ENCODE peak calls at places on chromosomes 11 and 22, in four cellular contexts. One of them, this sample, is unnamed.

GRCh38 chr11:113550179-113550578 is 75.0 kb upstream of the DRD2 start:
- DNase-seq in foreskin fibroblast: no peak
- DNase-seq in bronchial epithelial cell: no peak
- DNase-seq in T1000: no peak
- DNase-seq in this sample: no peak

GRCh38 chr22:23888615-23889401 is 5.4 kb upstream of the MIF start:
- DNase-seq in bronchial epithelial cell: no peak
- DNase-seq in foreskin fibroblast: peak
- DNase-seq in T1000: no peak
- DNase-seq in this sample: no peak

GRCh38 chr11:46144741-46145140 is 23.5 kb upstream of the PHF21A start:
- DNase-seq in T1000: no peak
- DNase-seq in bronchial epithelial cell: no peak
- DNase-seq in foreskin fibroblast: no peak
- DNase-seq in this sample: no peak

GRCh38 chr11:46356911-46357482 is 9.7 kb downstream of the DGKZ start:
- DNase-seq in bronchial epithelial cell: peak
- DNase-seq in T1000: no peak
- DNase-seq in foreskin fibroblast: peak
- DNase-seq in this sample: no peak

GRCh38 chr22:20062766-20063083 is 17.3 kb upstream of the DGCR8 start:
- DNase-seq in foreskin fibroblast: peak
- DNase-seq in T1000: no peak
- DNase-seq in bronchial epithelial cell: peak
- DNase-seq in this sample: no peak

GRCh38 chr11:1847941-1848639 is 4.8 kb upstream of the LSP1 start:
- DNase-seq in T1000: no peak
- DNase-seq in foreskin fibroblast: no peak
- DNase-seq in bronchial epithelial cell: no peak
- DNase-seq in this sample: no peak

GRCh38 chr11:76237914-76238313 is 31.6 kb upstream of the WNT11 start:
- DNase-seq in T1000: no peak
- DNase-seq in bronchial epithelial cell: no peak
- DNase-seq in foreskin fibroblast: peak
- DNase-seq in this sample: no peak

GRCh38 chr11:80031014-80031565 is 590.3 kb upstream of the TENM4 start:
- DNase-seq in T1000: no peak
- DNase-seq in foreskin fibroblast: no peak
- DNase-seq in bronchial epithelial cell: no peak
- DNase-seq in this sample: no peak

GRCh38 chr11:34860034-34860433 is 56.1 kb downstream of the APIP start:
- DNase-seq in foreskin fibroblast: peak
- DNase-seq in T1000: no peak
- DNase-seq in bronchial epithelial cell: peak
- DNase-seq in this sample: no peak

GRCh38 chr11:26014456-26015115 is 317.3 kb upstream of the ANO3 start:
- DNase-seq in bronchial epithelial cell: no peak
- DNase-seq in foreskin fibroblast: no peak
- DNase-seq in T1000: no peak
- DNase-seq in this sample: no peak

GRCh38 chr11:65811764-65812475 is 21.8 kb upstream of the SNX32 start:
- DNase-seq in T1000: no peak
- DNase-seq in foreskin fibroblast: no peak
- DNase-seq in bronchial epithelial cell: no peak
- DNase-seq in this sample: no peak

GRCh38 chr11:23540101-23540561 is 679.9 kb upstream of the CCDC179 start:
- DNase-seq in T1000: peak
- DNase-seq in bronchial epithelial cell: peak
- DNase-seq in foreskin fibroblast: peak
- DNase-seq in this sample: no peak

GRCh38 chr11:64349404-64349803 is 9.4 kb downstream of the CCDC88B start:
- DNase-seq in T1000: no peak
- DNase-seq in foreskin fibroblast: no peak
- DNase-seq in bronchial epithelial cell: no peak
- DNase-seq in this sample: no peak

GRCh38 chr11:72493426-72494108 is 59.2 kb upstream of the CLPB start:
- DNase-seq in bronchial epithelial cell: no peak
- DNase-seq in foreskin fibroblast: no peak
- DNase-seq in T1000: no peak
- DNase-seq in this sample: no peak

GRCh38 chr11:69292221-69292648 is 1.7 kb upstream of the MYEOV start:
- DNase-seq in T1000: no peak
- DNase-seq in bronchial epithelial cell: no peak
- DNase-seq in foreskin fibroblast: peak
- DNase-seq in this sample: no peak

GRCh38 chr22:30004689-30005088 is 75.6 kb upstream of the HORMAD2 start:
- DNase-seq in bronchial epithelial cell: no peak
- DNase-seq in T1000: no peak
- DNase-seq in foreskin fibroblast: peak
- DNase-seq in this sample: no peak

GRCh38 chr11:59283311-59283710 is 70.6 kb upstream of the MPEG1 start:
- DNase-seq in T1000: no peak
- DNase-seq in foreskin fibroblast: no peak
- DNase-seq in bronchial epithelial cell: no peak
- DNase-seq in this sample: no peak

GRCh38 chr11:692824-693414 is 2.1 kb downstream of the DEAF1 start:
- DNase-seq in T1000: no peak
- DNase-seq in foreskin fibroblast: peak
- DNase-seq in bronchial epithelial cell: peak
- DNase-seq in this sample: no peak

GRCh38 chr11:75490221-75491181 is 35.2 kb downstream of the GDPD5 start:
- DNase-seq in T1000: no peak
- DNase-seq in bronchial epithelial cell: peak
- DNase-seq in foreskin fibroblast: no peak
- DNase-seq in this sample: no peak

GRCh38 chr22:35178446-35178845 is 78.8 kb upstream of the HMGXB4 start:
- DNase-seq in bronchial epithelial cell: no peak
- DNase-seq in foreskin fibroblast: no peak
- DNase-seq in T1000: no peak
- DNase-seq in this sample: no peak

GRCh38 chr11:133406493-133406892 is 125.8 kb downstream of the OPCML start:
- DNase-seq in bronchial epithelial cell: no peak
- DNase-seq in T1000: no peak
- DNase-seq in foreskin fibroblast: no peak
- DNase-seq in this sample: no peak

GRCh38 chr22:47154621-47155081 is 392.2 kb downstream of the TBC1D22A start:
- DNase-seq in bronchial epithelial cell: no peak
- DNase-seq in T1000: peak
- DNase-seq in foreskin fibroblast: peak
- DNase-seq in this sample: no peak

GRCh38 chr22:39474351-39474991 is 17.7 kb downstream of the MGAT3 start:
- DNase-seq in T1000: no peak
- DNase-seq in foreskin fibroblast: peak
- DNase-seq in bronchial epithelial cell: no peak
- DNase-seq in this sample: no peak

GRCh38 chr11:34492806-34493414 is 20.7 kb downstream of the ELF5 start:
- DNase-seq in T1000: no peak
- DNase-seq in bronchial epithelial cell: peak
- DNase-seq in foreskin fibroblast: peak
- DNase-seq in this sample: no peak

GRCh38 chr11:130389315-130389935 is 39.0 kb downstream of the ADAMTS8 start:
- DNase-seq in foreskin fibroblast: no peak
- DNase-seq in bronchial epithelial cell: no peak
- DNase-seq in T1000: no peak
- DNase-seq in this sample: no peak

GRCh38 chr22:41290262-41291221 is 4.6 kb upstream of the RANGAP1 start:
- DNase-seq in bronchial epithelial cell: peak
- DNase-seq in foreskin fibroblast: peak
- DNase-seq in T1000: peak
- DNase-seq in this sample: no peak

GRCh38 chr11:117199061-117199915 is at the start of gene TAGLN:
- DNase-seq in foreskin fibroblast: peak
- DNase-seq in bronchial epithelial cell: peak
- DNase-seq in T1000: no peak
- DNase-seq in this sample: peak

This sample was measured in brain pericyte.